ENCODE peak calls at places on chromosomes 6 and 20, in five cellular contexts. One of them, this sample, is unnamed.

GRCh38 chr6:155157101-155157500 is 106.7 kb upstream of the CLDN20 start:
- DNase-seq in OCI-LY7: no peak
- DNase-seq in heart right ventricle: no peak
- DNase-seq in tibial artery: no peak
- DNase-seq in BJ: no peak
- DNase-seq in this sample: no peak

GRCh38 chr20:53161473-53161872 is 189.3 kb downstream of the TSHZ2 start:
- DNase-seq in BJ: no peak
- DNase-seq in tibial artery: no peak
- DNase-seq in OCI-LY7: peak; percentile 55
- DNase-seq in heart right ventricle: no peak
- DNase-seq in this sample: no peak

GRCh38 chr20:47774081-47774777 is 11.1 kb downstream of the SULF2 start:
- DNase-seq in tibial artery: no peak
- DNase-seq in OCI-LY7: no peak
- DNase-seq in BJ: no peak
- DNase-seq in heart right ventricle: no peak
- DNase-seq in this sample: no peak

GRCh38 chr6:21143651-21144050 is 449.9 kb upstream of the SOX4 start:
- DNase-seq in BJ: no peak
- DNase-seq in heart right ventricle: no peak
- DNase-seq in tibial artery: no peak
- DNase-seq in OCI-LY7: no peak
- DNase-seq in this sample: no peak

GRCh38 chr20:51121901-51122412 is 99.0 kb upstream of the KCNG1 start:
- DNase-seq in heart right ventricle: no peak
- DNase-seq in OCI-LY7: no peak
- DNase-seq in BJ: no peak
- DNase-seq in tibial artery: no peak
- DNase-seq in this sample: peak; percentile 34

GRCh38 chr20:37929366-37930014 is 26.6 kb downstream of the VSTM2L start:
- DNase-seq in OCI-LY7: no peak
- DNase-seq in heart right ventricle: no peak
- DNase-seq in tibial artery: no peak
- DNase-seq in BJ: no peak
- DNase-seq in this sample: no peak

GRCh38 chr6:164109770-164110140 is 695.2 kb downstream of the QKI start:
- DNase-seq in heart right ventricle: peak; percentile 52
- DNase-seq in OCI-LY7: peak; percentile 6
- DNase-seq in tibial artery: peak; percentile 32
- DNase-seq in BJ: no peak
- DNase-seq in this sample: no peak

GRCh38 chr20:57682184-57683038 is 27.4 kb downstream of the PMEPA1 start:
- DNase-seq in OCI-LY7: peak; percentile 91
- DNase-seq in heart right ventricle: no peak
- DNase-seq in tibial artery: no peak
- DNase-seq in BJ: no peak
- DNase-seq in this sample: no peak

GRCh38 chr6:96939019-96939805 is 14.7 kb downstream of the KLHL32 start:
- DNase-seq in OCI-LY7: no peak
- DNase-seq in tibial artery: no peak
- DNase-seq in heart right ventricle: no peak
- DNase-seq in BJ: no peak
- DNase-seq in this sample: no peak

GRCh38 chr20:59010995-59011873 is 4.2 kb upstream of the CTSZ start:
- DNase-seq in OCI-LY7: no peak
- DNase-seq in BJ: peak; percentile 75
- DNase-seq in tibial artery: peak; percentile 49
- DNase-seq in heart right ventricle: no peak
- DNase-seq in this sample: peak; percentile 65

DNA sequence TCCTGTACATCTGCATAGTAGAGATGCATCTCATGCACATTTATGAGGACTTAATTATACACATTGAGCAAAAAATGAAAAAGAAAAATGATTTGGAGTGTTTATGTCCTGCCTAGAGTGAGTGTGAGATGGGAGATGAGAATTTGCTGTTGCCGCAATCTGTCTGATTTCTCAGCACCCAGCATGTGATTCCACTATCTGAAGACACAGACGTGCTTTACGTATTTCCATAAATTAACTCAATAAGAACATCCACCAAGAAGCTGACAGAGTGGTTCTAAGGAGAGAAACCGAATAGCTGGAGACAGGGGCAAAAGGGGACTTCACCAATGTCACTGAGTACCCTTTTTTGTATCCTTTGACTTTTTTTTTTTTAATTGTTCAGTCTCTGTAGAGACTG is 15.2 kb downstream of the EDEM2 start:
- DNase-seq in tibial artery: no peak
- DNase-seq in BJ: no peak
- DNase-seq in OCI-LY7: no peak
- DNase-seq in heart right ventricle: no peak
- DNase-seq in this sample: no peak
- H3K36me3 ChIP-seq in tibial artery: peaks cover 17% of the 10 kb centered on the region
- H3K36me3 ChIP-seq in BJ: peaks cover 9% of the 10 kb centered on the region
- H3K36me3 ChIP-seq in OCI-LY7: peaks cover 35% of the 10 kb centered on the region
- H3K36me3 ChIP-seq in heart right ventricle: peaks cover 11% of the 10 kb centered on the region
- H3K36me3 ChIP-seq in this sample: peaks cover 37% of the 10 kb centered on the region

GRCh38 chr20:46367967-46368901 is 38.2 kb downstream of the ELMO2 start:
- DNase-seq in BJ: no peak
- DNase-seq in OCI-LY7: no peak
- DNase-seq in tibial artery: no peak
- DNase-seq in heart right ventricle: no peak
- DNase-seq in this sample: peak; percentile 63

GRCh38 chr20:46367234-46367633 is 39.2 kb downstream of the ELMO2 start:
- DNase-seq in heart right ventricle: no peak
- DNase-seq in OCI-LY7: no peak
- DNase-seq in tibial artery: no peak
- DNase-seq in BJ: no peak
- DNase-seq in this sample: peak; percentile 46

GRCh38 chr20:46364670-46365482 is 41.5 kb downstream of the ELMO2 start:
- DNase-seq in OCI-LY7: no peak
- DNase-seq in tibial artery: no peak
- DNase-seq in BJ: no peak
- DNase-seq in heart right ventricle: no peak
- DNase-seq in this sample: peak; percentile 64

GRCh38 chr20:46365483-46366215 is 40.8 kb downstream of the ELMO2 start:
- DNase-seq in OCI-LY7: no peak
- DNase-seq in BJ: no peak
- DNase-seq in heart right ventricle: no peak
- DNase-seq in tibial artery: no peak
- DNase-seq in this sample: peak; percentile 44

GRCh38 chr20:46366826-46367225 is 39.6 kb downstream of the ELMO2 start:
- DNase-seq in heart right ventricle: no peak
- DNase-seq in OCI-LY7: no peak
- DNase-seq in tibial artery: no peak
- DNase-seq in BJ: no peak
- DNase-seq in this sample: peak; percentile 40
- H3K36me3 ChIP-seq in heart right ventricle: peaks cover 29% of the 10 kb centered on the region
- H3K36me3 ChIP-seq in OCI-LY7: peaks cover 75% of the 10 kb centered on the region
- H3K36me3 ChIP-seq in tibial artery: peaks cover 37% of the 10 kb centered on the region
- H3K36me3 ChIP-seq in BJ: peaks cover 26% of the 10 kb centered on the region
- H3K36me3 ChIP-seq in this sample: peaks cover 39% of the 10 kb centered on the region

GRCh38 chr6:168582581-168582981 is 141.6 kb downstream of the SMOC2 start:
- DNase-seq in BJ: no peak
- DNase-seq in OCI-LY7: no peak
- DNase-seq in heart right ventricle: no peak
- DNase-seq in tibial artery: no peak
- DNase-seq in this sample: peak; percentile 58
- H3K36me3 ChIP-seq in BJ: no peaks in the 10 kb centered on the region
- H3K36me3 ChIP-seq in OCI-LY7: no peaks in the 10 kb centered on the region
- H3K36me3 ChIP-seq in heart right ventricle: no peaks in the 10 kb centered on the region
- H3K36me3 ChIP-seq in tibial artery: no peaks in the 10 kb centered on the region
- H3K36me3 ChIP-seq in this sample: no peaks in the 10 kb centered on the region

DNA sequence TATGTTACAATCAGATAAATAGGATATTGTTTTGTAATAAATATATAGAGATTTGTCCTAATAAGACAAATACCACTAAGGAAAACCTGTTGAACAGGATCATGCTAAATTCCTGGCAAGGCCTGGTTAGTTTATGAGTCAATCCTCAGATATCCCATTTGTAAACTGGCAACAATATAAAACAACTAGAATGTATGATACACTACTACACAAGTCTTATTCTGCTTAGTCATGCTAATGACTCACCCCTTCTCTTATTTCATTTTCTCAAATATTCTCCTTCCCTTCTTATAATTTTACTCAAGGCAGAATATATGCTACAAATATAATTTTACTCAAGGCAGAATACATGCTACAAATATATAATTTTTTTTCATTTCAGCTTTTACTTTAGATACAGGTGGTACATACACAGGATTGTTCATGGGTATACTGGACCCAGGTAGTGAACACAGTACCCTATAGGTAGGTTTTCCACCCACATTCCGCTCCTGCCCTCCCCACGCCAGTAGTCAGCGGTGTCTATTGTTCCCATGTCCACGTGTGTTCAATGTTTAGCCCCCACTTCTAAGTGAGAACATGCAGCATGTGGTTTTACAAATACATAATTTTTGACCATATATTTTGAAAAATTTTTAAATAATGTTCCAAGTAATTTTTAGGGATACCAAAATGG is 6.3 kb downstream of the OSER1 start:
- DNase-seq in BJ: peak; percentile 85
- DNase-seq in tibial artery: no peak
- DNase-seq in OCI-LY7: no peak
- DNase-seq in heart right ventricle: no peak
- DNase-seq in this sample: no peak
- H3K36me3 ChIP-seq in BJ: peaks cover 9% of the 10 kb centered on the region
- H3K36me3 ChIP-seq in tibial artery: peaks cover 41% of the 10 kb centered on the region
- H3K36me3 ChIP-seq in OCI-LY7: peaks cover 72% of the 10 kb centered on the region
- H3K36me3 ChIP-seq in heart right ventricle: peaks cover 23% of the 10 kb centered on the region
- H3K36me3 ChIP-seq in this sample: peaks cover 23% of the 10 kb centered on the region

GRCh38 chr6:84511929-84512328 is 252.5 kb downstream of the TBX18 start:
- DNase-seq in tibial artery: no peak
- DNase-seq in BJ: no peak
- DNase-seq in heart right ventricle: no peak
- DNase-seq in OCI-LY7: no peak
- DNase-seq in this sample: no peak
- H3K36me3 ChIP-seq in tibial artery: no peaks in the 10 kb centered on the region
- H3K36me3 ChIP-seq in BJ: no peaks in the 10 kb centered on the region
- H3K36me3 ChIP-seq in heart right ventricle: no peaks in the 10 kb centered on the region
- H3K36me3 ChIP-seq in OCI-LY7: no peaks in the 10 kb centered on the region
- H3K36me3 ChIP-seq in this sample: no peaks in the 10 kb centered on the region

GRCh38 chr20:20019123-20019522 is 2.0 kb downstream of the NAA20 start:
- DNase-seq in heart right ventricle: no peak
- DNase-seq in OCI-LY7: no peak
- DNase-seq in tibial artery: no peak
- DNase-seq in BJ: no peak
- DNase-seq in this sample: no peak

GRCh38 chr20:20023395-20023794 is 6.2 kb downstream of the NAA20 start:
- DNase-seq in tibial artery: no peak
- DNase-seq in OCI-LY7: no peak
- DNase-seq in BJ: no peak
- DNase-seq in heart right ventricle: no peak
- DNase-seq in this sample: no peak

GRCh38 chr20:20022498-20022897 is 5.3 kb downstream of the NAA20 start:
- DNase-seq in tibial artery: no peak
- DNase-seq in OCI-LY7: no peak
- DNase-seq in heart right ventricle: no peak
- DNase-seq in BJ: no peak
- DNase-seq in this sample: no peak

GRCh38 chr20:20024942-20025341 is 7.8 kb downstream of the NAA20 start:
- DNase-seq in tibial artery: no peak
- DNase-seq in OCI-LY7: no peak
- DNase-seq in BJ: no peak
- DNase-seq in heart right ventricle: no peak
- DNase-seq in this sample: no peak

GRCh38 chr20:20021835-20022234 is 4.7 kb downstream of the NAA20 start:
- DNase-seq in tibial artery: no peak
- DNase-seq in heart right ventricle: no peak
- DNase-seq in BJ: no peak
- DNase-seq in OCI-LY7: no peak
- DNase-seq in this sample: no peak
- H3K36me3 ChIP-seq in tibial artery: no peaks in the 10 kb centered on the region
- H3K36me3 ChIP-seq in heart right ventricle: no peaks in the 10 kb centered on the region
- H3K36me3 ChIP-seq in BJ: no peaks in the 10 kb centered on the region
- H3K36me3 ChIP-seq in OCI-LY7: peaks cover 76% of the 10 kb centered on the region
- H3K36me3 ChIP-seq in this sample: no peaks in the 10 kb centered on the region

GRCh38 chr6:3013486-3013885 is 13.8 kb downstream of the NQO2 start:
- DNase-seq in OCI-LY7: no peak
- DNase-seq in tibial artery: no peak
- DNase-seq in heart right ventricle: peak; percentile 31
- DNase-seq in BJ: no peak
- DNase-seq in this sample: no peak
- H3K36me3 ChIP-seq in OCI-LY7: peaks cover 42% of the 10 kb centered on the region
- H3K36me3 ChIP-seq in tibial artery: peaks cover 65% of the 10 kb centered on the region
- H3K36me3 ChIP-seq in heart right ventricle: peaks cover 38% of the 10 kb centered on the region
- H3K36me3 ChIP-seq in BJ: peaks cover 5% of the 10 kb centered on the region
- H3K36me3 ChIP-seq in this sample: peaks cover 94% of the 10 kb centered on the region

DNA sequence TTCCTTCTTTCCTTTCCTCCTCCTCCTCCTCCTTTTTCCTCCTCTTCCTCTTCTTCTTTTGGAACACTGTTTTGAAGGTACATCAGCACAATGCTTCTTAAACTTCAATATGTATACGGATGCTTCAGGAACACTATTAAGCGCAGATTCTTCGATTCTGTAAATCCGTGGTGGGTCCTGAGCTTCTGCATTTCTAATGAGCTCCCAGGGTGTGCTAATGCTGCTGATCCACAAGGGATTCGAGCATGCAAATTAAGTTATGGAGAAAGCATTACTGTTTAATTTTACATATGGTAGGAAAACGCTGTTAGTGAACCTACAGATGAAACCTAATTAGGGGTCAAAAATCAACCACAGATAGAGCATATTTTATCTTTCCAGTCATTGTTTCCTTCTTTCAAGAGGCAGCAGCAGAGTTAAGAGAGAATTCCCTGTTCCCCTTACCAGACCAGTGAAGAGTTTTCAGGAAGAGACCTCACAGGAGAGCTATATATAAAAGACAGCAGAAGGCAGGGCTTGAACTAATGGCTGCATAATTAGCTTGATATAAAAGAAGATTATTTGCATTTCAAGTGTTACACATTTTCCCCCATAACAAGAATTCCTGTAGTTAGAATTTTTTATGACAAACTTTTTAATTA is 47.2 kb downstream of the KIF13A start:
- DNase-seq in OCI-LY7: no peak
- DNase-seq in heart right ventricle: no peak
- DNase-seq in BJ: no peak
- DNase-seq in tibial artery: no peak
- DNase-seq in this sample: no peak
- H3K36me3 ChIP-seq in OCI-LY7: no peaks in the 10 kb centered on the region
- H3K36me3 ChIP-seq in heart right ventricle: no peaks in the 10 kb centered on the region
- H3K36me3 ChIP-seq in BJ: no peaks in the 10 kb centered on the region
- H3K36me3 ChIP-seq in tibial artery: no peaks in the 10 kb centered on the region
- H3K36me3 ChIP-seq in this sample: no peaks in the 10 kb centered on the region

This sample was measured in sigmoid colon.